ENCODE peak calls at places on chromosomes 12 and 14, in ten cellular contexts. P is fibroblast of pulmonary artery; J is nephron progenitor cell; H is COR-L47; K is NCI-H2081; G is activated naive CD4-positive, alpha-beta T cell treated with anti-CD3 and anti-CD28 coated beads, Interleukin-2, amount 50 U/mL, for 16 hours; N is HEK293T; T is mesenchymal stem cell; Y is pancreas; Q is fibroblast of lung. S is an unnamed sample.

GRCh38 chr14:81402123-81402495 is 2.0 kb upstream of the STON2 start:
- DNase-seq in P (peak), J (no peak), H (no peak), K (no peak), G (no peak), N (no peak), T (no peak), Y (no peak), Q (peak), S (no peak)

GRCh38 chr12:131098178-131098981 is 144.7 kb downstream of the ADGRD1 start:
- DNase-seq in P (no peak), J (no peak), H (no peak), K (no peak), G (no peak), N (no peak), T (no peak), Y (peak), Q (no peak), S (peak)

GRCh38 chr14:77498120-77498979 is at the start of gene ISM2:
- DNase-seq in P (peak), J (peak), H (peak), K (peak), G (peak), N (peak), T (peak), Y (peak), Q (peak), S (peak)

GRCh38 chr14:104709387-104710019 is 14.5 kb upstream of the ADSS1 start:
- DNase-seq in P (no peak), J (no peak), H (no peak), K (no peak), G (no peak), N (no peak), T (no peak), Y (no peak), Q (no peak), S (no peak)

GRCh38 chr12:93908846-93909592 is 231.8 kb downstream of the CRADD start:
- DNase-seq in P (peak), J (no peak), H (no peak), K (no peak), G (no peak), N (no peak), T (no peak), Y (no peak), Q (no peak), S (no peak)

GRCh38 chr12:20077618-20078017 is 290.7 kb upstream of the PDE3A start:
- DNase-seq in P (no peak), J (no peak), H (no peak), K (no peak), G (no peak), N (no peak), T (no peak), Y (no peak), Q (no peak), S (no peak)

GRCh38 chr12:89949457-89950195 is 241.0 kb upstream of the ATP2B1 start:
- DNase-seq in P (peak), J (no peak), H (peak), K (peak), G (no peak), N (peak), T (peak), Y (no peak), Q (peak), S (peak)

GRCh38 chr12:51687142-51687935 is 96.3 kb downstream of the SCN8A start:
- DNase-seq in P (peak), J (no peak), H (no peak), K (no peak), G (no peak), N (no peak), T (no peak), Y (no peak), Q (peak), S (no peak)

S was measured in activated CD8-positive, alpha-beta memory T cell treated with anti-CD3 and anti-CD28 coated beads, Interleukin-2, amount 50 U/mL, for 4 hours.